ENCODE peak calls at places on chromosomes 3 and 15, in eight cellular contexts. W is AG09309; L is Peyer's patch; G is nephron progenitor cell; H is CD4-positive, alpha-beta T cell; C is HCT116; N is type B pancreatic cell; X is HL-60. O is an unnamed sample.

GRCh38 chr15:99442268-99442897 is 123.4 kb upstream of the MEF2A start:
- DNase-seq in W (peak), L (peak), H (no peak), N (peak), C (peak), G (no peak), X (no peak), O (peak)

GRCh38 chr3:193828477-193828876 is 235.5 kb downstream of the OPA1 start:
- DNase-seq in W (no peak), N (no peak), G (no peak), L (no peak), X (no peak), H (no peak), C (no peak), O (no peak)

GRCh38 chr3:71303627-71304260 is 279.8 kb downstream of the FOXP1 start:
- DNase-seq in C (no peak), G (no peak), L (no peak), N (no peak), X (no peak), H (no peak), W (no peak), O (no peak)

GRCh38 chr15:34665498-34666116 is 82.2 kb upstream of the GOLGA8B start:
- DNase-seq in H (no peak), X (no peak), N (no peak), W (no peak), G (no peak), C (no peak), L (no peak), O (no peak)

GRCh38 chr3:73365756-73366397 is 258.9 kb downstream of the PDZRN3 start:
- DNase-seq in X (no peak), N (no peak), L (no peak), H (no peak), C (no peak), G (no peak), W (peak), O (peak)

GRCh38 chr3:14847613-14848541 is 29.1 kb downstream of the FGD5 start:
- DNase-seq in X (no peak), C (peak), L (peak), H (no peak), N (no peak), G (peak), W (no peak), O (no peak)

GRCh38 chr3:29694331-29694730 is 413.5 kb downstream of the RBMS3 start:
- DNase-seq in X (no peak), L (no peak), H (no peak), C (no peak), G (no peak), N (no peak), W (no peak), O (peak)

GRCh38 chr3:97821413-97821809 is 400 bp upstream of the CRYBG3 start:
- DNase-seq in W (no peak), X (no peak), H (peak), C (no peak), G (peak), N (peak), L (peak), O (peak)

GRCh38 chr3:134197681-134198261 is 52.9 kb downstream of the RYK start:
- DNase-seq in W (peak), X (peak), L (no peak), H (no peak), C (peak), G (no peak), N (no peak), O (peak)

GRCh38 chr15:87527416-87527815 is 729.1 kb downstream of the NTRK3 start:
- DNase-seq in N (no peak), X (no peak), C (no peak), H (no peak), L (no peak), G (no peak), W (no peak), O (no peak)

GRCh38 chr3:185656321-185656840 is 70.3 kb downstream of the SENP2 start:
- DNase-seq in N (no peak), W (peak), L (no peak), H (no peak), G (no peak), X (no peak), C (no peak), O (peak)

GRCh38 chr3:183490653-183491052 is 62.2 kb upstream of the MCF2L2 start:
- DNase-seq in L (peak), X (no peak), W (no peak), C (no peak), G (no peak), N (peak), H (no peak), O (no peak)

GRCh38 chr3:101976473-101976872 is 127.2 kb downstream of the NFKBIZ start:
- DNase-seq in C (no peak), N (no peak), X (no peak), H (no peak), L (no peak), G (no peak), W (no peak), O (no peak)

GRCh38 chr3:156143136-156143535 is 22.8 kb downstream of the KCNAB1 start:
- DNase-seq in N (no peak), C (no peak), W (no peak), L (no peak), H (no peak), G (no peak), X (no peak), O (no peak)

GRCh38 chr3:21989643-21990042 is 238.6 kb upstream of the ZNF385D start:
- DNase-seq in H (no peak), N (no peak), W (no peak), L (no peak), X (no peak), G (no peak), C (no peak), O (no peak)

GRCh38 chr3:46849686-46850467 is 13.4 kb downstream of the MYL3 start:
- DNase-seq in L (peak), W (no peak), H (no peak), C (no peak), X (no peak), N (peak), G (no peak), O (no peak)

GRCh38 chr3:158744567-158745288 is 12.5 kb upstream of the RARRES1 start:
- DNase-seq in X (no peak), W (no peak), N (no peak), C (no peak), G (no peak), L (no peak), H (no peak), O (no peak)

GRCh38 chr15:42723068-42723467 is 13.9 kb downstream of the CDAN1 start:
- DNase-seq in W (no peak), C (no peak), X (no peak), L (no peak), G (no peak), N (no peak), H (no peak), O (no peak)

GRCh38 chr15:82100116-82100795 is 54.4 kb upstream of the MEX3B start:
- DNase-seq in G (no peak), W (no peak), X (no peak), C (no peak), N (no peak), L (no peak), H (no peak), O (no peak)

GRCh38 chr3:167940241-167940640 is 155.5 kb downstream of the GOLIM4 start:
- DNase-seq in L (no peak), N (no peak), W (no peak), C (no peak), X (no peak), G (no peak), H (no peak), O (no peak)

GRCh38 chr3:173618703-173619102 is 221.2 kb downstream of the NLGN1 start:
- DNase-seq in C (no peak), W (no peak), X (no peak), L (no peak), N (no peak), H (no peak), G (no peak), O (no peak)

GRCh38 chr15:31526916-31527690 is 200.5 kb downstream of the KLF13 start:
- DNase-seq in X (no peak), L (no peak), H (no peak), N (no peak), W (no peak), C (no peak), G (no peak), O (no peak)

GRCh38 chr3:112315791-112316190 is 17.2 kb upstream of the CD200 start:
- DNase-seq in L (no peak), N (no peak), H (no peak), X (no peak), C (no peak), G (no peak), W (no peak), O (no peak)

GRCh38 chr3:146092230-146092629 is 68.8 kb downstream of the PLOD2 start:
- DNase-seq in L (no peak), W (no peak), C (no peak), H (no peak), N (no peak), G (no peak), X (no peak), O (peak)

GRCh38 chr15:58606577-58607080 is 142.9 kb downstream of the ADAM10 start:
- DNase-seq in L (no peak), X (no peak), W (no peak), G (no peak), N (no peak), H (no peak), C (no peak), O (no peak)

GRCh38 chr3:27713435-27713880 is 8.7 kb downstream of the EOMES start:
- DNase-seq in C (no peak), L (no peak), H (no peak), W (no peak), X (no peak), N (no peak), G (no peak), O (no peak)

GRCh38 chr3:189395825-189396224 is 224.1 kb downstream of the TPRG1 start:
- DNase-seq in W (no peak), X (peak), G (no peak), C (no peak), N (no peak), L (no peak), H (no peak), O (no peak)

GRCh38 chr3:51099794-51100542 is 285.1 kb upstream of the MANF start:
- DNase-seq in C (peak), G (peak), L (peak), N (no peak), H (no peak), W (peak), X (peak), O (peak)

GRCh38 chr3:152218604-152219003 is 50.1 kb upstream of the MBNL1 start:
- DNase-seq in L (no peak), H (no peak), X (no peak), W (no peak), G (no peak), C (no peak), N (no peak), O (no peak)

GRCh38 chr3:100777271-100777670 is 68.0 kb downstream of the TFG start:
- DNase-seq in G (no peak), C (no peak), N (no peak), X (no peak), H (no peak), L (no peak), W (peak), O (peak)

GRCh38 chr15:98881526-98882517 is 125.8 kb downstream of the PGPEP1L start:
- DNase-seq in H (no peak), W (no peak), N (no peak), L (no peak), C (peak), X (peak), G (no peak), O (peak)

GRCh38 chr3:94036909-94037507 is 8.6 kb upstream of the STX19 start:
- DNase-seq in H (no peak), G (no peak), C (peak), N (no peak), X (peak), L (no peak), W (no peak), O (peak)

GRCh38 chr3:163622384-163622783 is 1455.9 kb downstream of the SI start:
- DNase-seq in C (peak), X (no peak), L (no peak), N (no peak), G (peak), H (no peak), W (no peak), O (no peak)

GRCh38 chr15:28075482-28076029 is 23.6 kb downstream of the OCA2 start:
- DNase-seq in G (no peak), N (no peak), X (no peak), W (no peak), H (no peak), L (no peak), C (no peak), O (no peak)

GRCh38 chr3:38644016-38644661 is 5.3 kb downstream of the SCN5A start:
- DNase-seq in C (no peak), X (no peak), H (no peak), L (no peak), W (no peak), N (peak), G (no peak), O (no peak)

GRCh38 chr3:139225551-139225950 is 118.3 kb upstream of the MRPS22 start:
- DNase-seq in X (no peak), C (no peak), H (no peak), G (no peak), N (no peak), L (no peak), W (no peak), O (peak)

GRCh38 chr3:170869240-170869592 is 779 bp downstream of the RPL22L1 start:
- DNase-seq in G (no peak), L (no peak), N (no peak), W (no peak), X (no peak), C (no peak), H (no peak), O (no peak)

GRCh38 chr3:170867552-170867951 is 2.4 kb downstream of the RPL22L1 start:
- DNase-seq in W (no peak), L (no peak), H (no peak), X (no peak), C (no peak), G (no peak), N (no peak), O (no peak)

GRCh38 chr3:170868577-170869239 is 1.3 kb downstream of the RPL22L1 start:
- DNase-seq in W (no peak), X (no peak), L (no peak), C (no peak), H (no peak), N (no peak), G (no peak), O (no peak)

GRCh38 chr3:170867143-170867542 is 2.9 kb downstream of the RPL22L1 start:
- DNase-seq in C (no peak), X (no peak), G (no peak), L (no peak), N (no peak), H (no peak), W (no peak), O (no peak)

GRCh38 chr3:170869645-170870593 is at the start of gene RPL22L1:
- DNase-seq in N (peak), C (peak), W (peak), L (peak), X (peak), G (peak), H (peak), O (peak)
- TF ChIP-seq CTCF in N (peak), C (no peak), W (no peak), L (no peak), X (no peak), G (no peak), H (peak), O (peak)

GRCh38 chr3:119388577-119388976 is 74.8 kb downstream of the TMEM39A start:
- DNase-seq in N (no peak), H (no peak), G (no peak), L (no peak), C (no peak), W (no peak), X (no peak), O (no peak)
- TF ChIP-seq CTCF in N (no peak), H (no peak), G (no peak), L (no peak), C (no peak), W (peak), X (no peak), O (peak)

DNA sequence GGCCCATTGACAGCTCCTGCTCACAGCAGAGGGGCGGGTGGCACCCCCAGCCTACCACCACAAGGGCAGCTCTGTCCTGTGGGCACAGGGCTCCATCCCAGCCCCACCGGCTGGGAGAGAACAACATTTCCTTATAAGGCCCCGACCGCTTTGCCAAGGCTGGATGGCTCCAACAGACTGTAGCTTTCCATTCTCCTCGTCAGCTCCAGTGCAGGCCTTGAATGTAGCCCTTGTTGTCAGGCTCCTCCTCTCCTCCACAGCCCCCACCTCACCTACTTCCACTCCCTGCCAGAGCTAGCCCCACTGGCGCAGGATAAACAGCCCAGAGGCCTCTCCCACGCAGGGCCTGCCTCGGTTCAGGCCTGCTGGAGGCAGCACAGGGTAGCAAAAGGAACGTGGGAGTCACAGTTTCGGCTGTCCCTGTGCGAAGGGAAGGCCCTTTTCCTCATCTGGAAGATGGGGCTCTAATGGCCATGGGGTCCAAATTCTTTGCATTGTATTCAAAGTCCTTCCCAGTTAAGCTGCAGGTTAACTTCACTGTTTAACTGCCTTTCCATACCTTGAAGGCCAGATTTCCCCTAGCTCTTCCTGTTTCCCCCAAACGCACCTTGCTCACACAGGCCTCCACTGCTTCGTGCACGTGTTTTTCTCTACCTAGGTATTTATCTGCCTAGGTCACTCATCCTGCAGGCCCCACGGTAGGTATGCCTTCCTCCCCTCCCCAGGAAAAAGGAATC is 101.6 kb upstream of the LPP start:
- DNase-seq in H (no peak), W (no peak), G (peak), C (no peak), X (no peak), N (no peak), L (peak), O (no peak)
- TF ChIP-seq CTCF in H (no peak), W (no peak), G (peak), C (no peak), X (no peak), N (peak), L (no peak), O (no peak)

GRCh38 chr3:191327526-191327925 is 1.7 kb upstream of the CCDC50 start:
- DNase-seq in L (no peak), N (no peak), C (no peak), G (no peak), W (no peak), H (no peak), X (no peak), O (no peak)

GRCh38 chr3:191330309-191330712 is at the start of gene UTS2B:
- DNase-seq in X (no peak), N (no peak), W (peak), L (no peak), C (peak), G (no peak), H (no peak), O (peak)

GRCh38 chr3:191328383-191328962 is 721 bp upstream of the CCDC50 start:
- DNase-seq in X (no peak), N (no peak), L (no peak), C (no peak), H (no peak), G (no peak), W (no peak), O (no peak)

GRCh38 chr3:191329654-191330308 is 545 bp downstream of the UTS2B start:
- DNase-seq in W (no peak), H (no peak), G (peak), L (peak), N (peak), C (no peak), X (no peak), O (peak)

GRCh38 chr3:191328963-191329653 is at the start of gene CCDC50:
- DNase-seq in C (no peak), L (peak), W (no peak), G (peak), X (peak), N (peak), H (peak), O (peak)
- TF ChIP-seq CTCF in C (no peak), L (no peak), W (no peak), G (no peak), X (no peak), N (peak), H (no peak), O (peak)

GRCh38 chr15:77584201-77584600 is 48.5 kb downstream of the LINGO1 start:
- DNase-seq in X (no peak), H (no peak), L (no peak), N (no peak), W (no peak), G (no peak), C (no peak), O (no peak)
- TF ChIP-seq CTCF in X (no peak), H (no peak), L (no peak), N (peak), W (peak), G (peak), C (peak), O (peak)

GRCh38 chr3:113685956-113686721 is 10.3 kb downstream of the USF3 start:
- DNase-seq in L (no peak), W (peak), C (no peak), N (no peak), H (no peak), X (peak), G (no peak), O (peak)
- TF ChIP-seq CTCF in L (no peak), W (no peak), C (no peak), N (no peak), H (no peak), X (no peak), G (no peak), O (no peak)

GRCh38 chr3:11055496-11055895 is 62.9 kb downstream of the SLC6A1 start:
- DNase-seq in N (no peak), H (no peak), X (no peak), W (no peak), C (no peak), G (no peak), L (no peak), O (no peak)

GRCh38 chr3:11053926-11054503 is 61.5 kb downstream of the SLC6A1 start:
- DNase-seq in N (no peak), L (no peak), H (no peak), W (no peak), X (no peak), C (no peak), G (no peak), O (no peak)

GRCh38 chr3:11057655-11058054 is 65.1 kb downstream of the SLC6A1 start:
- DNase-seq in C (no peak), W (no peak), H (no peak), N (no peak), G (no peak), L (no peak), X (no peak), O (no peak)

GRCh38 chr3:11054739-11055438 is 62.3 kb downstream of the SLC6A1 start:
- DNase-seq in G (no peak), W (no peak), C (no peak), H (no peak), X (no peak), N (no peak), L (no peak), O (no peak)

GRCh38 chr3:11056531-11057050 is 64.0 kb downstream of the SLC6A1 start:
- DNase-seq in G (no peak), C (no peak), H (no peak), W (no peak), X (no peak), L (no peak), N (no peak), O (no peak)
- TF ChIP-seq CTCF in G (no peak), C (no peak), H (no peak), W (no peak), X (no peak), L (no peak), N (no peak), O (no peak)

DNA sequence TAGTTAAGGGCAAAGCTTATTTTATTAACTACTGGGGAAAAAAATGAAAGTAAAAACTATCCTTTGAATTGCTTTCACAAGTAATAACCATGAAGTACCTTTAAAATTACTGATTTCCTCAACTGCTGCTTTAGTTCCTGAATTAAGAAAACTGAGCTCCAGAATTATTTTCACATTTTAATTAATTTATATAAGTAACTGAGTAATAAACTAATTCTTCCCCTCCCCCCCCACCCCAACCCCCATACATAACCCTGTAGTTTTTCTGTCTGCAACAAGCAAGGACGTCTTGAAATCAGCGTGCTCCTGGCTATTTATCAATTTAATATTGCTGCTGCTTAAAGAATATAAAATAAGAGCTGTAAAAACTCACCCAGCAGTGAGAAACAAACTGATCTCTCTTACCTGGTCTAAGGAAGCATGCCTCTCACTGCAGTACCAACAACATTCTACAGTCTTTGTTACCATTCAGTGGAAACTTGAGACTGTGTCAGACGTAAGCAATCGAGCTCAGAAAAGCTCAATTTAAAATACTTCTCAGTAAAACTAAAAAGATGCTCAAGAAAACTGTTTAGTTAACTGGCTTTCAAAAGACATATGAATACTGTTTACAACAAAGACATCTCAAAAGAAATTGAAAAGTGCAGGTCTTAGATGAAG is 121.0 kb downstream of the TFDP2 start:
- DNase-seq in L (no peak), H (no peak), G (peak), W (peak), C (peak), X (peak), N (no peak), O (peak)
- TF ChIP-seq CTCF in L (no peak), H (no peak), G (no peak), W (no peak), C (no peak), X (no peak), N (peak), O (no peak)